ENCODE peak calls at places on chromosome 21, in ten cellular contexts. One of them, this sample, is unnamed.

GRCh38 chr21:45971487-45972352 is 9.8 kb upstream of the COL6A1 start:
- DNase-seq in kidney epithelial cell: no peak
- DNase-seq in neural progenitor cell: no peak
- DNase-seq in AG09309: no peak
- DNase-seq in stomach: no peak
- DNase-seq in heart left ventricle: peak
- DNase-seq in cardiac fibroblast: peak
- DNase-seq in right lobe of liver: no peak
- DNase-seq in fibroblast of mammary gland: peak
- DNase-seq in OCI-LY7: no peak
- DNase-seq in this sample: no peak

GRCh38 chr21:35840197-35840799 is 220.0 kb downstream of the SETD4 start:
- DNase-seq in right lobe of liver: no peak
- DNase-seq in cardiac fibroblast: peak
- DNase-seq in kidney epithelial cell: peak
- DNase-seq in AG09309: peak
- DNase-seq in stomach: peak
- DNase-seq in heart left ventricle: peak
- DNase-seq in OCI-LY7: peak
- DNase-seq in neural progenitor cell: peak
- DNase-seq in fibroblast of mammary gland: peak
- DNase-seq in this sample: peak

GRCh38 chr21:28633803-28634572 is 358.7 kb downstream of the LTN1 start:
- DNase-seq in right lobe of liver: no peak
- DNase-seq in AG09309: peak
- DNase-seq in OCI-LY7: no peak
- DNase-seq in kidney epithelial cell: no peak
- DNase-seq in cardiac fibroblast: peak
- DNase-seq in fibroblast of mammary gland: peak
- DNase-seq in neural progenitor cell: no peak
- DNase-seq in heart left ventricle: peak
- DNase-seq in stomach: no peak
- DNase-seq in this sample: no peak

GRCh38 chr21:45981641-45982255 is at the start of gene COL6A1:
- DNase-seq in kidney epithelial cell: no peak
- DNase-seq in AG09309: no peak
- DNase-seq in stomach: peak
- DNase-seq in cardiac fibroblast: peak
- DNase-seq in heart left ventricle: peak
- DNase-seq in neural progenitor cell: peak
- DNase-seq in right lobe of liver: peak
- DNase-seq in fibroblast of mammary gland: peak
- DNase-seq in OCI-LY7: no peak
- DNase-seq in this sample: no peak

GRCh38 chr21:30337644-30338170 is at the start of gene KRTAP27-1:
- DNase-seq in stomach: no peak
- DNase-seq in fibroblast of mammary gland: no peak
- DNase-seq in right lobe of liver: no peak
- DNase-seq in kidney epithelial cell: no peak
- DNase-seq in heart left ventricle: no peak
- DNase-seq in AG09309: no peak
- DNase-seq in neural progenitor cell: no peak
- DNase-seq in OCI-LY7: no peak
- DNase-seq in cardiac fibroblast: no peak
- DNase-seq in this sample: no peak

GRCh38 chr21:40425981-40426380 is 421.0 kb downstream of the DSCAM start:
- DNase-seq in cardiac fibroblast: no peak
- DNase-seq in AG09309: no peak
- DNase-seq in heart left ventricle: no peak
- DNase-seq in neural progenitor cell: no peak
- DNase-seq in fibroblast of mammary gland: no peak
- DNase-seq in right lobe of liver: no peak
- DNase-seq in OCI-LY7: no peak
- DNase-seq in stomach: no peak
- DNase-seq in kidney epithelial cell: no peak
- DNase-seq in this sample: no peak

GRCh38 chr21:31911138-31911907 is 38.5 kb downstream of the HUNK start:
- DNase-seq in heart left ventricle: no peak
- DNase-seq in right lobe of liver: no peak
- DNase-seq in kidney epithelial cell: no peak
- DNase-seq in AG09309: peak
- DNase-seq in cardiac fibroblast: no peak
- DNase-seq in neural progenitor cell: no peak
- DNase-seq in OCI-LY7: no peak
- DNase-seq in fibroblast of mammary gland: peak
- DNase-seq in stomach: no peak
- DNase-seq in this sample: no peak

GRCh38 chr21:46060596-46061061 is 37.3 kb upstream of the COL6A2 start:
- DNase-seq in heart left ventricle: peak
- DNase-seq in AG09309: peak
- DNase-seq in cardiac fibroblast: peak
- DNase-seq in fibroblast of mammary gland: peak
- DNase-seq in OCI-LY7: no peak
- DNase-seq in stomach: peak
- DNase-seq in kidney epithelial cell: peak
- DNase-seq in neural progenitor cell: no peak
- DNase-seq in right lobe of liver: peak
- DNase-seq in this sample: peak

GRCh38 chr21:42779431-42779861 is 99.9 kb downstream of the WDR4 start:
- DNase-seq in OCI-LY7: no peak
- DNase-seq in neural progenitor cell: no peak
- DNase-seq in heart left ventricle: no peak
- DNase-seq in AG09309: no peak
- DNase-seq in cardiac fibroblast: no peak
- DNase-seq in right lobe of liver: peak
- DNase-seq in stomach: no peak
- DNase-seq in kidney epithelial cell: no peak
- DNase-seq in fibroblast of mammary gland: no peak
- DNase-seq in this sample: no peak

GRCh38 chr21:42781981-42782722 is 97.2 kb downstream of the WDR4 start:
- DNase-seq in fibroblast of mammary gland: no peak
- DNase-seq in cardiac fibroblast: no peak
- DNase-seq in stomach: peak
- DNase-seq in AG09309: no peak
- DNase-seq in right lobe of liver: no peak
- DNase-seq in OCI-LY7: no peak
- DNase-seq in heart left ventricle: no peak
- DNase-seq in neural progenitor cell: no peak
- DNase-seq in kidney epithelial cell: no peak
- DNase-seq in this sample: no peak

GRCh38 chr21:42782723-42783247 is 96.6 kb downstream of the WDR4 start:
- DNase-seq in OCI-LY7: no peak
- DNase-seq in right lobe of liver: no peak
- DNase-seq in fibroblast of mammary gland: no peak
- DNase-seq in heart left ventricle: no peak
- DNase-seq in neural progenitor cell: peak
- DNase-seq in cardiac fibroblast: no peak
- DNase-seq in kidney epithelial cell: no peak
- DNase-seq in stomach: no peak
- DNase-seq in AG09309: no peak
- DNase-seq in this sample: no peak

GRCh38 chr21:42784276-42784675 is 95.1 kb downstream of the WDR4 start:
- DNase-seq in fibroblast of mammary gland: no peak
- DNase-seq in cardiac fibroblast: no peak
- DNase-seq in heart left ventricle: peak
- DNase-seq in neural progenitor cell: no peak
- DNase-seq in right lobe of liver: no peak
- DNase-seq in AG09309: no peak
- DNase-seq in kidney epithelial cell: no peak
- DNase-seq in OCI-LY7: no peak
- DNase-seq in stomach: peak
- DNase-seq in this sample: no peak

DNA sequence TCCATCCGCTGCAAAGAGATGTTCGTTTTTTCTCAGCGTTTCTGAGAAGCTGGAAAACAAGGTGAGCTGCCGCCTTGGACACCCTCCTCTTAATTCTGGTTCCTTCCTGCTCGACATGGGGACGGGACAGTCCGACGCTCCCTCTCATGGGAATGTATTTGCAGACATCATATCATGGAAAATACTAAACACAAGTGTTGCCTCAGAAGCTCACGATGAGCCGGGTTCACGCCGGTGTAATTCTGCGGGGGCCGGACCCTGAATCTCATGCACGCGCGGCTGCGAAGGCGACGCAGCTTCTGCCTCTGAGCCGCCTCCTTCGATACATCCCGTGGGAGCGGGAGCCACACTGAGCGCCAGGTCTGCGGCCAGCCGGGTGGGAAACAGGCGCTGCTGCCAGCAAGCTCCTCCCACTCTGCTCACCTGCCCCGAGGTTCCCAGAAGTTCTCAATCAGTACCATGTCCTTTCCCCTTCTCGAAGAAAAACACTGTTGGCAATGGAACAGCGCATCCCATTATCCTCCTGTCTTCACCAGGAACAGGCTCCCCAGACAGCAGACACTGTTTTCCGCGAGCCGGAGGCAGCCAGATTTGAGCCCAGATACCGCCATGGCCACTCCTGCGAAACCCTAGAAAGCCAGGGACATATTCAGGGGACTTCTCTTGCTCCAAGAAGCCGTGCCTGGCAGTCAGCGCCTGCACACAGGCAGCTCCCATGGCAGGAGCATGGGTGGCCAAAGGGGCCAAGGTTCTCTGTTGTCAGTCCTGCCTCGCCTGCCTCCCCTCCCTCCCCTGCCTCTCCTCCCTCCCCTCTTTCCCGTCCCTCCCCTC is 98.0 kb downstream of the WDR4 start:
- DNase-seq in right lobe of liver: peak
- DNase-seq in AG09309: no peak
- DNase-seq in kidney epithelial cell: no peak
- DNase-seq in neural progenitor cell: peak
- DNase-seq in OCI-LY7: no peak
- DNase-seq in fibroblast of mammary gland: no peak
- DNase-seq in stomach: peak
- DNase-seq in heart left ventricle: peak
- DNase-seq in cardiac fibroblast: no peak
- DNase-seq in this sample: no peak
- H3K4me3 ChIP-seq in right lobe of liver: no peak
- H3K4me3 ChIP-seq in AG09309: no peak
- H3K4me3 ChIP-seq in kidney epithelial cell: no peak
- H3K4me3 ChIP-seq in neural progenitor cell: peak
- H3K4me3 ChIP-seq in OCI-LY7: no peak
- H3K4me3 ChIP-seq in fibroblast of mammary gland: no peak
- H3K4me3 ChIP-seq in stomach: peak
- H3K4me3 ChIP-seq in heart left ventricle: no peak
- H3K4me3 ChIP-seq in cardiac fibroblast: no peak
- H3K4me3 ChIP-seq in this sample: no peak

DNA sequence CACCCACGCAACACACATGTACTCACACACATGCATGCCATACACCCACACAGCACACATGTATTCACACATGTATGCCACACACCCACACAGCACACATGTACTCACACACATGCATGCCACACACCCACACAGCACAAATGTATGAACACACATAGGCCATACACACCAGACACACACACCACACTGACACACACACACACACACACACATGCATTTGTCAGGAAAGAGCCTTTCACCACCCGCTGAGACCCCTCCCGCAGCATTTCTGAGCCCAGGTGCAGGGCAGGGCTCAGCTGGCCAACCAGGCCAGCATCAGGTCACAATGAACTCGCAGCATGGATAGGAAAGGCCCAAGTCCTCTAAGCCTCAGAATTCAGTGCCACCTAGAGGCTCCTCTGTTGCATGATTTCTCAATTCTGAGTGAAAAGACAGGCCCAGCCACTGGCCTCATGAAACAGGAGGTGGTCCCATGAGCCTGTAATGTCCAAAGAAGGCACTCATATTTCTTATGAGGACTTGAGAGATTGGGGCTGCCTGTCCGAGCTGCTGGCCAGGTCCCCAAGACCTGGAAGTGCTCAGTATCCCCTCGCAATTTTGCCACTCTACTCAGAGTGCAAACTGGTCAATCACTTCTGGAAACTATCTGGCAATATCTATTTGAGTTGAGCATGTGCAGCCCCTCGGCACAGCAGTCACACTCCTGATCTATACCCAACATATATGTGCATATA is 57.3 kb downstream of the PSMG1 start:
- DNase-seq in stomach: peak
- DNase-seq in AG09309: no peak
- DNase-seq in right lobe of liver: no peak
- DNase-seq in OCI-LY7: peak
- DNase-seq in heart left ventricle: peak
- DNase-seq in kidney epithelial cell: no peak
- DNase-seq in fibroblast of mammary gland: peak
- DNase-seq in neural progenitor cell: peak
- DNase-seq in cardiac fibroblast: peak
- DNase-seq in this sample: peak
- TF ChIP-seq CTCF in stomach: no peak
- TF ChIP-seq CTCF in AG09309: peak
- TF ChIP-seq CTCF in right lobe of liver: peak
- TF ChIP-seq CTCF in OCI-LY7: peak
- TF ChIP-seq CTCF in heart left ventricle: peak
- TF ChIP-seq CTCF in kidney epithelial cell: peak
- TF ChIP-seq CTCF in fibroblast of mammary gland: peak
- TF ChIP-seq CTCF in neural progenitor cell: peak
- TF ChIP-seq CTCF in cardiac fibroblast: peak
- TF ChIP-seq CTCF in this sample: peak

GRCh38 chr21:16589046-16589445 is 859.3 kb downstream of the USP25 start:
- DNase-seq in OCI-LY7: no peak
- DNase-seq in right lobe of liver: no peak
- DNase-seq in AG09309: no peak
- DNase-seq in fibroblast of mammary gland: peak
- DNase-seq in heart left ventricle: no peak
- DNase-seq in kidney epithelial cell: no peak
- DNase-seq in stomach: no peak
- DNase-seq in cardiac fibroblast: no peak
- DNase-seq in neural progenitor cell: no peak
- DNase-seq in this sample: no peak
- H3K4me3 ChIP-seq in OCI-LY7: no peak
- H3K4me3 ChIP-seq in right lobe of liver: no peak
- H3K4me3 ChIP-seq in AG09309: peak
- H3K4me3 ChIP-seq in fibroblast of mammary gland: peak
- H3K4me3 ChIP-seq in heart left ventricle: no peak
- H3K4me3 ChIP-seq in kidney epithelial cell: no peak
- H3K4me3 ChIP-seq in stomach: no peak
- H3K4me3 ChIP-seq in cardiac fibroblast: peak
- H3K4me3 ChIP-seq in neural progenitor cell: peak
- H3K4me3 ChIP-seq in this sample: no peak

GRCh38 chr21:33313611-33314010 is 11.2 kb upstream of the IFNAR1 start:
- DNase-seq in stomach: no peak
- DNase-seq in AG09309: no peak
- DNase-seq in kidney epithelial cell: no peak
- DNase-seq in neural progenitor cell: no peak
- DNase-seq in heart left ventricle: no peak
- DNase-seq in right lobe of liver: no peak
- DNase-seq in fibroblast of mammary gland: no peak
- DNase-seq in cardiac fibroblast: no peak
- DNase-seq in OCI-LY7: no peak
- DNase-seq in this sample: no peak

GRCh38 chr21:33313183-33313582 is 11.6 kb upstream of the IFNAR1 start:
- DNase-seq in cardiac fibroblast: no peak
- DNase-seq in kidney epithelial cell: no peak
- DNase-seq in OCI-LY7: peak
- DNase-seq in neural progenitor cell: no peak
- DNase-seq in stomach: no peak
- DNase-seq in AG09309: no peak
- DNase-seq in heart left ventricle: no peak
- DNase-seq in fibroblast of mammary gland: no peak
- DNase-seq in right lobe of liver: no peak
- DNase-seq in this sample: no peak

GRCh38 chr21:33309778-33310177 is 15.0 kb upstream of the IFNAR1 start:
- DNase-seq in fibroblast of mammary gland: no peak
- DNase-seq in OCI-LY7: no peak
- DNase-seq in AG09309: no peak
- DNase-seq in kidney epithelial cell: no peak
- DNase-seq in stomach: no peak
- DNase-seq in right lobe of liver: no peak
- DNase-seq in heart left ventricle: no peak
- DNase-seq in cardiac fibroblast: no peak
- DNase-seq in neural progenitor cell: no peak
- DNase-seq in this sample: no peak

GRCh38 chr21:33305344-33305671 is 19.5 kb upstream of the IFNAR1 start:
- DNase-seq in neural progenitor cell: no peak
- DNase-seq in stomach: no peak
- DNase-seq in fibroblast of mammary gland: no peak
- DNase-seq in right lobe of liver: no peak
- DNase-seq in OCI-LY7: no peak
- DNase-seq in cardiac fibroblast: no peak
- DNase-seq in heart left ventricle: no peak
- DNase-seq in kidney epithelial cell: no peak
- DNase-seq in AG09309: no peak
- DNase-seq in this sample: no peak

DNA sequence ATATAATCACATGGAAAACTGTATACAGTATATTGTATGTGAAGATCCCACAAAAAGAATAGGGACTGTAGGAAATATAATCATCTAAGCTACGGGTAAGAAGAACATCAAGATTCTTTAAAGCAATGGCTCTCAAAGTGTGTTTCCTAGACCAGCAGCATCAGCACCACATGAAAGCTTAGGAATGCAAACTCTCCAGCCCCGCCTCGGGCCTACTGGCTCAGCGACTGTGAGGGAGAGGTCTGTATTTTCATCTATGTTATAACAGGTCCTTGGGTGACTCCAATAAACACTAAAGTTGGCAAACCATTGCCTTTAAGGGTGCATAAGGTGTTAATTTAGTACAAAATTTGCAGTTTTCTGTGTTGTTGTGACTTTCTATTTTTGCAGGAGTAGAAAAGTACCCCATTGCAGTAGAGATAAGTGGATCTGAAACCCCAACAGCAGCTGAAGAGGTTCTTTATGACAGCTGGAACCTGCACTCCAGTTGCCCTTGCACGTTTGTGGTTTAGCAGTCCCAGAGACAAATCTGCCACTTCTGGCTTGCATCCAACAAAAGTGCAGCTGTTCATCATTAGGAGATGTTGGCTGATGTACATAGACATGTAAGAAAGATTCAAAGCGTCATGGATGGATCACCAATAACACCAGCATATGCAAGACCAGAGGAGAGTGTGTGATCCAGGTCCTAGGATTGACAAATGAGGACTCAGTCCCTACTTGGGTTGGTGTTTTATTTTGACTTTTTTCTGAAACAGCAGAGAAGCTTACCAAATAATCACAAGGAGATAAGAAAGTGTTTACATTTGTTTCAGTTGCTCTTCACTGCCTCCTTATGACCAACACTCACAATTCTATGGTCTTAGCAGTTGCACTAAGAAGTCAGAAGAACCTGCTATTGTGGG is 15.9 kb upstream of the IFNAR1 start:
- DNase-seq in OCI-LY7: peak
- DNase-seq in heart left ventricle: no peak
- DNase-seq in fibroblast of mammary gland: peak
- DNase-seq in stomach: no peak
- DNase-seq in neural progenitor cell: no peak
- DNase-seq in AG09309: no peak
- DNase-seq in cardiac fibroblast: no peak
- DNase-seq in right lobe of liver: no peak
- DNase-seq in kidney epithelial cell: no peak
- DNase-seq in this sample: no peak
- TF ChIP-seq CTCF in OCI-LY7: peak
- TF ChIP-seq CTCF in heart left ventricle: no peak
- TF ChIP-seq CTCF in fibroblast of mammary gland: no peak
- TF ChIP-seq CTCF in stomach: no peak
- TF ChIP-seq CTCF in neural progenitor cell: no peak
- TF ChIP-seq CTCF in AG09309: no peak
- TF ChIP-seq CTCF in cardiac fibroblast: no peak
- TF ChIP-seq CTCF in right lobe of liver: no peak
- TF ChIP-seq CTCF in kidney epithelial cell: no peak
- TF ChIP-seq CTCF in this sample: no peak

This sample was measured in astrocyte of the cerebellum.